ENCODE peak calls at places on chromosomes 6 and 20, in eight cellular contexts. N, Y, E, V, H, I, L and U are unnamed samples. For H3K27me3, the result is how much of the 10 kb centered on the place peaks cover.

GRCh38 chr6:167668754-167669552 is 157.8 kb upstream of the AFDN start:
- DNase-seq in Y (no peak), H (no peak), N (no peak), I (no peak), V (no peak), L (peak), E (no peak), U (no peak)

GRCh38 chr6:93498713-93499112 is 79.4 kb upstream of the EPHA7 start:
- DNase-seq in V (no peak), Y (no peak), H (no peak), I (no peak), L (no peak), E (no peak), N (no peak), U (no peak)

GRCh38 chr20:50192364-50193168 is 1.9 kb downstream of the CEBPB start:
- DNase-seq in I (peak), L (peak), V (peak), Y (peak), N (no peak), E (peak), H (peak), U (peak)

GRCh38 chr20:50991076-50991475 is 31.8 kb downstream of the KCNG1 start:
- DNase-seq in I (no peak), E (no peak), Y (no peak), V (no peak), N (no peak), H (no peak), L (no peak), U (no peak)

GRCh38 chr6:170442596-170442995 is 110.5 kb downstream of the PSMB1 start:
- DNase-seq in H (no peak), Y (peak), L (no peak), I (no peak), V (no peak), E (no peak), N (no peak), U (no peak)

GRCh38 chr6:46491201-46491788 is at the start of gene RCAN2:
- DNase-seq in L (peak), I (peak), H (peak), E (peak), N (no peak), Y (peak), V (peak), U (no peak)

GRCh38 chr6:143731789-143732188 is 54.0 kb downstream of the PHACTR2 start:
- DNase-seq in L (no peak), H (no peak), I (no peak), N (no peak), Y (no peak), E (no peak), V (no peak), U (no peak)

GRCh38 chr6:168517742-168518347 is 76.9 kb downstream of the SMOC2 start:
- DNase-seq in E (no peak), V (no peak), L (no peak), H (no peak), N (no peak), Y (no peak), I (no peak), U (no peak)

GRCh38 chr20:37299718-37300529 is 10.5 kb downstream of the MANBAL start:
- DNase-seq in L (no peak), N (no peak), Y (no peak), I (no peak), E (no peak), V (no peak), H (no peak), U (no peak)

GRCh38 chr20:3239026-3239866 is at the start of gene SLC4A11:
- DNase-seq in E (peak), V (peak), N (no peak), L (peak), I (no peak), H (peak), Y (peak), U (no peak)

GRCh38 chr20:58850693-58851174 is at the start of gene GNAS-AS1:
- DNase-seq in L (peak), E (no peak), Y (peak), I (peak), N (no peak), H (peak), V (peak), U (peak)

GRCh38 chr20:58853466-58853865 is 950 bp downstream of the GNAS start:
- DNase-seq in V (no peak), I (no peak), Y (no peak), E (no peak), L (no peak), N (no peak), H (no peak), U (no peak)

GRCh38 chr20:58851221-58851968 is 693 bp upstream of the GNAS-AS1 start:
- DNase-seq in E (no peak), V (no peak), Y (no peak), L (no peak), I (no peak), N (no peak), H (peak), U (no peak)

GRCh38 chr20:58852559-58853271 is at the start of gene GNAS:
- DNase-seq in Y (peak), H (peak), V (peak), I (peak), E (no peak), L (peak), N (no peak), U (peak)

DNA sequence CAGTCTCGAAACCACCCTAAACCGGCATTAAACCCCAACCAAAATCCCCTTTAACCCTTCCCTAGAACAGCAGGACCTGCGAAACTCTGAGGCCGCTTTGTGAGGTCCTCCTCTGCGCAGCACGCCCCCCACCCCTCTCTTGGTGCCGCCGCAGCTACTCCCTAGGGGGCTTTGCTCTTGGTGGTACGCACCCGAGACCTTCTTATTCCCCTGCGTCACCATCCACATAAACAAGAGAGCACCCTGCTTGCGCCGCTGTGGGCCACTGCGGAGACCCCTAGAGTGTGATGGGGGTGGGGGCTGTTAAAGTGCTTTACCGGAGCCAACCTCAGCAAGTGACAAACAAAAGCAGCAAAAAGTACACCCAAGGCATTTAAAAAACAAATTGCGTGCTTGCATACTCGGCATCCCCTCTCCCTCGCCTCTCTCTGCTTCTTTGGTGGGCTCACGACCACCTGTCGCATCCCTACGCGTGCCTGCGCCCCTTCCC is 502 bp upstream of the GNAS start:
- DNase-seq in H (no peak), Y (no peak), E (no peak), N (no peak), I (no peak), V (no peak), L (no peak), U (no peak)
- H3K27me3 ChIP-seq in H (under half), Y (under half), E (under half), N (half or more), I (under half), V (under half), L (under half), U (under half)

DNA sequence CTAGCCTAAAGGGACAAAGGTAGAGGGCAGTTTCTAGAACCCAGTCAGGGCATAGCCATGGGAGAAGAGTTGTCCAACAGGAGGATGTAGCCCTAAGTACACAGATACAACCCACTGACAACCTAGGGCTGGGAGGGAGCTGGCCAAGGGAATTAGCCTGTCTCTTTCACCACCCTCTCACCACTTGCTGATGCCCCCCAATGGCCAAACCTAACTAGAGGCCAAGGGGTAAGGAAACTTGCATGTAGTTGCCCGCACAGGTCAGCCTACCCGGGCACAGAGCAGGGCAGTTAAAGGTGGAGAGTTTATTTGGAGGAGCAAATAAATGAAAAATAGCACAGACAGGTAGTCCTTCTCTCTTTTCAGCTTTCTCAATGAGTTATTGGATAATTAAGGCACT is 143.3 kb downstream of the LRFN2 start:
- DNase-seq in N (no peak), I (no peak), E (no peak), Y (no peak), L (no peak), H (no peak), V (no peak), U (no peak)
- H3K4me3 ChIP-seq in N (no peak), I (no peak), E (no peak), Y (no peak), L (no peak), H (no peak), V (no peak), U (no peak)

GRCh38 chr20:32098786-32099185 is 10.7 kb upstream of the TM9SF4 start:
- DNase-seq in Y (no peak), V (no peak), I (no peak), H (no peak), N (no peak), E (no peak), L (no peak), U (no peak)
- H3K27me3 ChIP-seq in Y (under half), V (under half), I (under half), H (under half), N (half or more), E (under half), L (under half), U (under half)

GRCh38 chr20:16158090-16158975 is 414.9 kb downstream of the KIF16B start:
- DNase-seq in E (no peak), H (no peak), V (no peak), Y (no peak), I (no peak), L (no peak), N (no peak), U (no peak)

GRCh38 chr20:16158976-16159286 is 414.3 kb downstream of the KIF16B start:
- DNase-seq in N (no peak), E (no peak), I (no peak), V (no peak), Y (no peak), L (no peak), H (no peak), U (no peak)
- H3K4me3 ChIP-seq in N (no peak), E (no peak), I (no peak), V (no peak), Y (no peak), L (no peak), H (no peak), U (no peak)

GRCh38 chr20:19368351-19368750 is 155.9 kb downstream of the SLC24A3 start:
- DNase-seq in I (no peak), V (no peak), E (no peak), N (no peak), Y (no peak), L (no peak), H (no peak), U (no peak)
- H3K27me3 ChIP-seq in I (under half), V (under half), E (under half), N (under half), Y (under half), L (under half), H (under half), U (under half)

DNA sequence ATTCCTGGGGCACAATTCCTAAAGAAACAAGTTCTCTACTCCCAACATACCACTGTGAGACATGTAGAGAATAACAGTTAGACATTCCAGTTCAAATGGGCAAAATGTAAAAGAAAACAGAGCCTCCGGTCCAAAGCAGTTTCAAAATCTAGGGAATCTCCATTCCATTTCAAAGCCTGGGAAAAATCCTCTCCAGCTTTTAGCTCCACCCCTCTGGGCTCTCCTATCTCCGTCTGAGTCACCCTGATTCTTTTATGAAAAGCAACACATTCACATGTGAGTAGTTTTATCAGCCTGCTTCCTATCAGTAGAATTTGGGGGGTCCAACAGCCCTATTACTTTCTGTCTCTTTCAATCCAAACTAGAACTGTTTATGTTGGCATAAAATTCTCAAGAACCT is 3.7 kb downstream of the CSNK2A1 start:
- DNase-seq in N (no peak), L (no peak), H (no peak), Y (no peak), V (peak), E (peak), I (no peak), U (no peak)
- H3K4me3 ChIP-seq in N (no peak), L (peak), H (no peak), Y (no peak), V (no peak), E (no peak), I (no peak), U (no peak)